ENCODE peak calls at places on chromosomes 16 and 17, in nine cellular contexts. C is GM23338; E is GM12878; X is tibial nerve; G is A549; H is adipocyte; Y is CD4-positive, CD25-positive, alpha-beta regulatory T cell; Q is naive thymus-derived CD4-positive, alpha-beta T cell; S is hepatocyte. W is an unnamed sample.

GRCh38 chr16:8887438-8887765 is 5.3 kb downstream of the LITAFD start:
- DNase-seq in C (no peak), E (no peak), X (no peak), G (no peak), H (no peak), Y (no peak), Q (no peak), S (no peak), W (no peak)

GRCh38 chr17:10729334-10730193 is at the start of gene TMEM220:
- DNase-seq in C (peak; percentile 88), E (no peak), X (peak; percentile 62), G (peak; percentile 74), H (peak; percentile 85), Y (peak; percentile 11), Q (peak; percentile 45), S (peak; percentile 89), W (peak; percentile 89)

GRCh38 chr17:879546-879945 is 97.4 kb downstream of the MRM3 start:
- DNase-seq in C (peak; percentile 99), E (peak; percentile 5), X (peak; percentile 41), G (peak; percentile 85), H (peak; percentile 62), Y (peak; percentile 67), Q (peak; percentile 65), S (peak; percentile 86), W (peak; percentile 82)

GRCh38 chr17:47967607-47968252 is 3.2 kb upstream of the CDK5RAP3 start:
- DNase-seq in C (no peak), E (no peak), X (no peak), G (peak; percentile 80), H (peak; percentile 66), Y (no peak), Q (no peak), S (peak; percentile 54), W (no peak)

GRCh38 chr17:76940738-76941350 is 72.6 kb downstream of the MGAT5B start:
- DNase-seq in C (peak; percentile 90), E (no peak), X (no peak), G (peak; percentile 27), H (no peak), Y (no peak), Q (no peak), S (no peak), W (no peak)

GRCh38 chr16:4319454-4319853 is 3.6 kb downstream of the GLIS2 start:
- DNase-seq in C (no peak), E (no peak), X (no peak), G (no peak), H (peak; percentile 50), Y (no peak), Q (no peak), S (no peak), W (no peak)

GRCh38 chr17:19238167-19238505 is 970 bp downstream of the EPN2 start:
- DNase-seq in C (peak; percentile 73), E (no peak), X (peak; percentile 28), G (peak; percentile 31), H (peak; percentile 65), Y (no peak), Q (no peak), S (peak; percentile 63), W (peak; percentile 50)

GRCh38 chr16:85364323-85365040 is 248.6 kb upstream of the GSE1 start:
- DNase-seq in C (no peak), E (no peak), X (no peak), G (no peak), H (peak; percentile 76), Y (no peak), Q (no peak), S (no peak), W (no peak)

GRCh38 chr17:41784207-41784744 is 2.2 kb downstream of the JUP start:
- DNase-seq in C (peak; percentile 75), E (no peak), X (no peak), G (peak; percentile 92), H (no peak), Y (no peak), Q (no peak), S (peak; percentile 68), W (peak; percentile 64)

GRCh38 chr17:2192367-2193028 is 111.1 kb downstream of the SMG6 start:
- DNase-seq in C (no peak), E (peak; percentile 72), X (no peak), G (peak; percentile 76), H (peak; percentile 76), Y (peak; percentile 19), Q (peak; percentile 28), S (no peak), W (no peak)

GRCh38 chr17:42541041-42541833 is 5.2 kb downstream of the NAGLU start:
- DNase-seq in C (no peak), E (no peak), X (no peak), G (no peak), H (no peak), Y (no peak), Q (no peak), S (peak; percentile 67), W (no peak)

GRCh38 chr17:60641810-60642220 is 35.8 kb upstream of the BCAS3 start:
- DNase-seq in C (peak; percentile 86), E (no peak), X (no peak), G (peak; percentile 85), H (peak; percentile 85), Y (peak; percentile 48), Q (peak; percentile 47), S (peak; percentile 91), W (peak; percentile 90)

GRCh38 chr17:40453881-40454630 is 10.8 kb downstream of the IGFBP4 start:
- DNase-seq in C (no peak), E (no peak), X (no peak), G (no peak), H (no peak), Y (no peak), Q (no peak), S (no peak), W (no peak)

GRCh38 chr16:66596986-66597848 is 7.3 kb upstream of the CMTM3 start:
- DNase-seq in C (no peak), E (no peak), X (no peak), G (no peak), H (no peak), Y (no peak), Q (no peak), S (no peak), W (no peak)

GRCh38 chr17:39962642-39963220 is at the start of gene GSDMA:
- DNase-seq in C (no peak), E (no peak), X (no peak), G (no peak), H (no peak), Y (no peak), Q (no peak), S (no peak), W (no peak)

DNA sequence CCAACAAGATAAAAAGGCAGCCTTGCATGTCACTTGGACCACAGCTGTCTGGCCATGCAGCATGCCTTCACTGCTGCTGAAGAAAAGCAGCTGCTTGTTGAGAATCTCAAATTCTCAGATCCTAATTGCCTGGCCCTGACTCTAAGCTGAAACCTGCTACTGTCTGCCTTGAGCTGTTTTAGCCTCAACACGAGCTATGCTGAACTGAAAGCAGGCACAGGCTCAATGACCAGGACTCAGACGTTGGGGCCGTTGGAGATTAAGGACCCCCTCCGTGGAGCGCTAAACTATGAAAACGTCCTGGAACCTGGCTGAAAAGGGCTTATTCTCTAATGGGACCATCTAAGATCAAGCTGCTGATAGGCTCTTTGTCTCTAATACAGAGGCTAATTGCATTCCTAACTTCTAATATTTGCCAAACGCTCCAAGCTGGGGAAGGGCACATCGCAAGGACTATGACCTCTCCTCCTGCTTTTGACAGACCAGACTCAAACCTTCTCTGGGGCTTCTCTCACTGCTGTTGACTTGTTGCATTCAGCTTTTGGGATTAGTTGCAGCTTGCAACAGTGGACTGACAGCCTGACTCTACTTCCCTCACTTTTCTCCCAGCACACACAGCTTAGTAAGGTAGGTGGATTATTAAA is 4.6 kb upstream of the PLK1 start:
- DNase-seq in C (no peak), E (no peak), X (no peak), G (no peak), H (no peak), Y (no peak), Q (no peak), S (no peak), W (no peak)
- H3K4me1 ChIP-seq in C (peaks cover 5% of the 10 kb centered on the region), E (peaks cover 33% of the 10 kb centered on the region), X (peaks cover 6% of the 10 kb centered on the region), G (peaks cover 3% of the 10 kb centered on the region), H (peaks cover 48% of the 10 kb centered on the region), Y (peaks cover 11% of the 10 kb centered on the region), Q (peaks cover 6% of the 10 kb centered on the region), S (no peaks in the 10 kb centered on the region), W (peaks cover 7% of the 10 kb centered on the region)

GRCh38 chr17:63699638-63700527 is at the start of gene LIMD2:
- DNase-seq in C (peak; percentile 72), E (no peak), X (no peak), G (peak; percentile 26), H (peak; percentile 76), Y (peak; percentile 86), Q (peak; percentile 87), S (peak; percentile 62), W (peak; percentile 72)

GRCh38 chr17:63696381-63696961 is 3.5 kb downstream of the LIMD2 start:
- DNase-seq in C (peak; percentile 90), E (no peak), X (no peak), G (peak; percentile 71), H (peak; percentile 36), Y (peak; percentile 57), Q (peak; percentile 64), S (no peak), W (peak; percentile 53)

GRCh38 chr17:63697341-63698286 is 2.3 kb downstream of the LIMD2 start:
- DNase-seq in C (peak; percentile 75), E (peak; percentile 82), X (no peak), G (peak; percentile 69), H (peak; percentile 30), Y (peak; percentile 87), Q (peak; percentile 86), S (peak; percentile 36), W (peak; percentile 40)

GRCh38 chr17:63698886-63699637 is 863 bp downstream of the LIMD2 start:
- DNase-seq in C (peak; percentile 65), E (peak; percentile 59), X (no peak), G (no peak), H (peak; percentile 36), Y (peak; percentile 95), Q (peak; percentile 93), S (peak; percentile 45), W (no peak)

DNA sequence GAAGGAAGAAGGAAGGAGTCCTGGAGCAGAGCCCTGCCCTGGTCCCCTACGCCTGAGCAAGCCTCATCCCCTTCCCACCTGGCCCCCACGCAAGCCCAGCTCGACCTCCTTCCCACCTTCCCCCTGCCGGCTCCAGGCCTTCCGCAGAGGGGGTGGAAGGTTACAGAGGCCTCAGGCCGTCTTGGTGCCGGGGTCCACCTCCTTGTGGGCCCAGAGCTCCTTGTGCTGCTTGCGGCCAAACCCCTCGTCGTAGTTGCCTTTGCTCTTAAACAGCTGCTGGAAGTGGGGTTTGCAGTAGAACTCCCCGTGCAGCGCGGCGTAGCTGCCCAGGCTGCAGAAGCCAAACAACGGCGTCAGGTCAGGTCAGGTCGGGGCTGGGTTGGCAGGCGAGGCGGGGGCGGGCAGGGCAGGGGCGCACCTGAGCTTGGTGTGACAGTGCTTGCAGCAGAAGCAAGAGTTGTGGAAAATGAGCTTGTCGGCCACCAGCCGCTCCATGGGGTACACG is 1.5 kb downstream of the LIMD2 start:
- DNase-seq in C (no peak), E (no peak), X (no peak), G (no peak), H (no peak), Y (peak; percentile 41), Q (peak; percentile 51), S (no peak), W (no peak)
- H3K4me3 ChIP-seq in C (peak overlapping the region; percentile 81), E (peak overlapping the region; percentile 88), X (peak overlapping the region; percentile 84), G (no peak overlapping the region), H (no peak overlapping the region), Y (peak overlapping the region; percentile 77), Q (peak overlapping the region; percentile 81), S (no peak overlapping the region), W (peak overlapping the region; percentile 79)

GRCh38 chr16:53849994-53850393 is 146.0 kb downstream of the FTO start:
- DNase-seq in C (no peak), E (no peak), X (no peak), G (no peak), H (no peak), Y (no peak), Q (no peak), S (no peak), W (no peak)
- H3K4me1 ChIP-seq in C (peaks cover 17% of the 10 kb centered on the region), E (no peaks in the 10 kb centered on the region), X (no peaks in the 10 kb centered on the region), G (no peaks in the 10 kb centered on the region), H (peaks cover 6% of the 10 kb centered on the region), Y (no peaks in the 10 kb centered on the region), Q (peaks cover 6% of the 10 kb centered on the region), S (peaks cover 11% of the 10 kb centered on the region), W (peaks cover 15% of the 10 kb centered on the region)

GRCh38 chr16:17945080-17945601 is 391.4 kb downstream of the NPIPA8 start:
- DNase-seq in C (no peak), E (no peak), X (no peak), G (no peak), H (no peak), Y (no peak), Q (no peak), S (no peak), W (no peak)
- H3K4me3 ChIP-seq in C (no peak overlapping the region), E (no peak overlapping the region), X (no peak overlapping the region), G (no peak overlapping the region), H (no peak overlapping the region), Y (no peak overlapping the region), Q (no peak overlapping the region), S (no peak overlapping the region), W (no peak overlapping the region)